ENCODE peak calls at places on chromosome 4, in four cellular contexts. R is transverse colon, E is HCT116, O is breast epithelium. G is an unnamed sample.

GRCh38 chr4:13705521-13706035 is 78.1 kb upstream of the BOD1L1 start:
- DNase-seq in R (peak), E (no peak), O (peak), G (peak)

GRCh38 chr4:187632260-187633010 is 363.1 kb upstream of the ZFP42 start:
- DNase-seq in R (no peak), E (no peak), O (no peak), G (no peak)

GRCh38 chr4:69860007-69860406 is at the start of gene SULT1E1:
- DNase-seq in R (no peak), E (no peak), O (no peak), G (no peak)

GRCh38 chr4:182955411-182955810 is 38.2 kb upstream of the DCTD start:
- DNase-seq in R (no peak), E (no peak), O (no peak), G (no peak)

GRCh38 chr4:172666711-172667368 is 501.8 kb upstream of the GALNT7 start:
- DNase-seq in R (no peak), E (no peak), O (no peak), G (no peak)

GRCh38 chr4:40614031-40614430 is 15.6 kb downstream of the RBM47 start:
- DNase-seq in R (no peak), E (no peak), O (no peak), G (no peak)

GRCh38 chr4:181968371-181968770 is 274.8 kb upstream of the TENM3 start:
- DNase-seq in R (no peak), E (no peak), O (no peak), G (no peak)

GRCh38 chr4:44916406-44916805 is 190.1 kb upstream of the GNPDA2 start:
- DNase-seq in R (no peak), E (no peak), O (no peak), G (no peak)

GRCh38 chr4:66820681-66821080 is 724.6 kb downstream of the CENPC start:
- DNase-seq in R (no peak), E (no peak), O (no peak), G (no peak)

GRCh38 chr4:173752610-173753009 is 222.6 kb upstream of the HAND2 start:
- DNase-seq in R (peak), E (peak), O (no peak), G (no peak)

GRCh38 chr4:124708517-124709300 is 3.8 kb downstream of the ANKRD50 start:
- DNase-seq in R (no peak), E (no peak), O (no peak), G (no peak)

GRCh38 chr4:106034205-106034604 is 138.9 kb downstream of the NPNT start:
- DNase-seq in R (no peak), E (no peak), O (no peak), G (no peak)

GRCh38 chr4:30757357-30757756 is 37.2 kb downstream of the PCDH7 start:
- DNase-seq in R (no peak), E (peak), O (no peak), G (no peak)

GRCh38 chr4:33369366-33369899 is 2649.3 kb downstream of the PCDH7 start:
- DNase-seq in R (no peak), E (peak), O (no peak), G (no peak)

GRCh38 chr4:150244600-150244999 is 166.4 kb downstream of the DCLK2 start:
- DNase-seq in R (no peak), E (no peak), O (no peak), G (no peak)

GRCh38 chr4:139501531-139502311 is 47.8 kb downstream of the RAB33B start:
- DNase-seq in R (no peak), E (no peak), O (no peak), G (no peak)

GRCh38 chr4:47668810-47669408 is 169.0 kb downstream of the CORIN start:
- DNase-seq in R (no peak), E (peak), O (no peak), G (no peak)

GRCh38 chr4:89438102-89438831 is 130.7 kb upstream of the GPRIN3 start:
- DNase-seq in R (peak), E (peak), O (no peak), G (no peak)

GRCh38 chr4:10123227-10124101 is 6.9 kb upstream of the WDR1 start:
- DNase-seq in R (peak), E (no peak), O (no peak), G (no peak)

GRCh38 chr4:113837397-113837796 is 75.9 kb upstream of the CAMK2D start:
- DNase-seq in R (no peak), E (no peak), O (no peak), G (no peak)

GRCh38 chr4:70802923-70803605 is 36.6 kb downstream of the GRSF1 start:
- DNase-seq in R (no peak), E (no peak), O (no peak), G (no peak)

GRCh38 chr4:125070869-125071268 is 243.9 kb upstream of the FAT4 start:
- DNase-seq in R (no peak), E (no peak), O (no peak), G (no peak)

GRCh38 chr4:30854566-30854965 is 134.4 kb downstream of the PCDH7 start:
- DNase-seq in R (no peak), E (peak), O (no peak), G (no peak)

GRCh38 chr4:171203425-171203824 is 609.8 kb upstream of the GALNTL6 start:
- DNase-seq in R (no peak), E (no peak), O (no peak), G (no peak)

GRCh38 chr4:173436149-173436579 is 37.2 kb upstream of the SCRG1 start:
- DNase-seq in R (no peak), E (no peak), O (no peak), G (no peak)

GRCh38 chr4:13905543-13905942 is 278.0 kb upstream of the BOD1L1 start:
- DNase-seq in R (no peak), E (no peak), O (no peak), G (no peak)

GRCh38 chr4:76307670-76308014 is 1.1 kb downstream of the STBD1 start:
- DNase-seq in R (peak), E (no peak), O (no peak), G (no peak)

GRCh38 chr4:128665514-128665913 is 144.0 kb upstream of the JADE1 start:
- DNase-seq in R (no peak), E (no peak), O (no peak), G (no peak)

GRCh38 chr4:2290974-2291704 is 29.2 kb upstream of the MXD4 start:
- DNase-seq in R (peak), E (no peak), O (peak), G (no peak)

GRCh38 chr4:153603258-153603657 is 80.8 kb upstream of the TLR2 start:
- DNase-seq in R (no peak), E (no peak), O (no peak), G (no peak)

GRCh38 chr4:169958629-169959028 is 67.6 kb downstream of the MFAP3L start:
- DNase-seq in R (no peak), E (no peak), O (no peak), G (no peak)

GRCh38 chr4:172975651-172976229 is 192.9 kb upstream of the GALNT7 start:
- DNase-seq in R (no peak), E (no peak), O (no peak), G (no peak)

GRCh38 chr4:188295899-188296298 is 156.7 kb downstream of the TRIML1 start:
- DNase-seq in R (no peak), E (no peak), O (no peak), G (no peak)

GRCh38 chr4:114136067-114136466 is 156.6 kb upstream of the ARSJ start:
- DNase-seq in R (no peak), E (no peak), O (no peak), G (no peak)

GRCh38 chr4:80151981-80152380 is 45.3 kb upstream of the PRDM8 start:
- DNase-seq in R (no peak), E (no peak), O (no peak), G (no peak)

GRCh38 chr4:140463182-140463581 is 34.9 kb downstream of the MGAT4D start:
- DNase-seq in R (peak), E (no peak), O (no peak), G (no peak)

GRCh38 chr4:95499176-95499760 is 49.5 kb downstream of the UNC5C start:
- DNase-seq in R (no peak), E (no peak), O (no peak), G (no peak)

GRCh38 chr4:153465583-153465921 is 608 bp upstream of the TMEM131L start:
- DNase-seq in R (peak), E (peak), O (no peak), G (no peak)

GRCh38 chr4:128565565-128566186 is 243.8 kb upstream of the JADE1 start:
- DNase-seq in R (peak), E (peak), O (no peak), G (no peak)

GRCh38 chr4:153345011-153345981 is 808 bp downstream of the MND1 start:
- DNase-seq in R (peak), E (peak), O (no peak), G (no peak)

GRCh38 chr4:156374894-156375293 is 421.2 kb upstream of the CTSO start:
- DNase-seq in R (no peak), E (no peak), O (no peak), G (no peak)

GRCh38 chr4:156374069-156374468 is 420.4 kb upstream of the CTSO start:
- DNase-seq in R (no peak), E (no peak), O (no peak), G (no peak)

GRCh38 chr4:156377036-156377700 is 423.5 kb upstream of the CTSO start:
- DNase-seq in R (no peak), E (no peak), O (no peak), G (no peak)

GRCh38 chr4:156378053-156378665 is 424.5 kb upstream of the CTSO start:
- DNase-seq in R (no peak), E (peak), O (no peak), G (no peak)
- TF ChIP-seq CTCF in R (peak), E (peak), O (no peak), G (peak)

GRCh38 chr4:8394125-8394524 is 46.4 kb downstream of the ACOX3 start:
- DNase-seq in R (peak), E (no peak), O (no peak), G (no peak)
- TF ChIP-seq POLR2AphosphoS5 in R (no peak), E (no peak), O (no peak), G (no peak)

GRCh38 chr4:185512516-185512915 is 22.8 kb downstream of the PDLIM3 start:
- DNase-seq in R (no peak), E (no peak), O (no peak), G (no peak)
- TF ChIP-seq CTCF in R (no peak), E (no peak), O (no peak), G (no peak)

GRCh38 chr4:157957905-157958304 is 214.9 kb downstream of the GASK1B start:
- DNase-seq in R (no peak), E (no peak), O (no peak), G (no peak)

DNA sequence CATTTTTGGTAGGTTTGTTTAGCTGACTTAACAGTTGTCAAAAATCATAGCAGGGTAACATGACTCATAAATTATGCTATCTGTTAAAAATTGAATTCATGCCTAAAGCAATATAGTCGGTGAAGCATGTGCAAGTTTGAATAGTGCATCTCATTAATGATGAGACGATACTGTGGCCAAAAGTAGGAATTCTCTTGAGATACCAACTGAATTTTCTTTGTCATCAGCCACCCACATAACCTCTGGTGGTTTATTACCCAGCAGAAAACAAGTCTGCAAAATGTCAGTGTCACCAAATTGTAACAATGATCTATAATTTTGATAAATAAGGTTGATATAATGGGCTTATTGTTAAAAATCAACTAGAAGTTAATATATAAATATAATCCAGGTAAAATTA is 211.2 kb downstream of the GASK1B start:
- DNase-seq in R (no peak), E (no peak), O (no peak), G (no peak)
- TF ChIP-seq POLR2AphosphoS5 in R (no peak), E (no peak), O (no peak), G (no peak)

GRCh38 chr4:148444296-148445070 is 2.3 kb upstream of the NR3C2 start:
- DNase-seq in R (peak), E (no peak), O (no peak), G (no peak)
- TF ChIP-seq CTCF in R (peak), E (no peak), O (peak), G (no peak)

DNA sequence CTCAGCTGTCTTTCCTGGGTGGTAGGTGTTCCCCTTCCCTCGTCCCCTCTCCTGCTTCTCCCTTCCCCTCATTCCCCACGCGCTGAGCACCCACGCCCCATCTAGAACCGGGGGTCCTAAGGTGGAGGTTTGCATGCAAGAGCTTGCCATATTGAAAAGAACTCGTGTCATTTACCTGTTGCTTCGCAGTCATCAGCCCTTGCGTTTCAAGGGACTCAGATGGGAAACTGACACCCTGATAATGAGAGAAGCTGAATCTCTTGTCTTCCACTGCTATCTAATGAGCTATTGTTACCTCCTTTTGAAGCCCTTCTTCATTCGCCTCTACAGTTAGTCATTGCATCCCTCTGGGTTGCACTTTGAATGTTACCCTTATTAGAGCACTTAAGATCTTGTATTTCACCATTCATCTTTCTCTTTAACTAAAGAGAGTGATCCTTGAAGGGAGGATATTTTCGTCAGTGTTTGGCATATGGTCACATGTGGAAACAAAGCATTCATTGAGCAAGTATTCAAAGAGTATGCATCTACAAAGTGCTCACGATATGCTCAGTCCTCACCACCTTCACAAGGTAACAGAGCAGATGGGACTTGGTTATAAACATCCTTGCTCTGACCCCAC is 25.7 kb downstream of the ARL9 start:
- DNase-seq in R (no peak), E (no peak), O (no peak), G (no peak)
- TF ChIP-seq POLR2AphosphoS5 in R (no peak), E (no peak), O (no peak), G (no peak)

GRCh38 chr4:87391783-87392054 is 731 bp upstream of the HSD17B11 start:
- DNase-seq in R (no peak), E (no peak), O (no peak), G (no peak)

GRCh38 chr4:87387237-87387636 is 3.8 kb downstream of the HSD17B11 start:
- DNase-seq in R (peak), E (no peak), O (no peak), G (no peak)

GRCh38 chr4:87392183-87392582 is 1.2 kb upstream of the HSD17B11 start:
- DNase-seq in R (no peak), E (no peak), O (no peak), G (no peak)

GRCh38 chr4:87390931-87391782 is at the start of gene HSD17B11:
- DNase-seq in R (peak), E (peak), O (peak), G (peak)
- TF ChIP-seq CTCF in R (no peak), E (peak), O (no peak), G (no peak)